ENCODE peak calls at places on chromosomes 5 and 9, in six cellular contexts. Z, J, B, M, G and V are unnamed samples.

GRCh38 chr9:87193925-87194380 is 246.6 kb upstream of the GAS1 start:
- DNase-seq in Z (no peak), J (no peak), B (no peak), M (no peak), G (no peak), V (no peak)

GRCh38 chr5:132225165-132226032 is 2.3 kb downstream of the P4HA2 start:
- DNase-seq in Z (no peak), J (peak), B (peak), M (peak), G (peak), V (peak)

GRCh38 chr5:91189480-91190332 is 193.4 kb downstream of the ARRDC3 start:
- DNase-seq in Z (peak), J (no peak), B (peak), M (no peak), G (peak), V (no peak)

GRCh38 chr5:8580298-8580697 is 711.4 kb downstream of the MTRR start:
- DNase-seq in Z (no peak), J (no peak), B (no peak), M (no peak), G (no peak), V (no peak)

GRCh38 chr9:69357030-69357853 is 32.2 kb downstream of the ENTREP1 start:
- DNase-seq in Z (no peak), J (no peak), B (no peak), M (peak), G (no peak), V (no peak)

GRCh38 chr5:160467555-160468418 is 46.1 kb downstream of the PTTG1 start:
- DNase-seq in Z (peak), J (peak), B (peak), M (peak), G (peak), V (peak)

GRCh38 chr5:134247411-134247810 is 21.5 kb upstream of the PPP2CA start:
- DNase-seq in Z (peak), J (no peak), B (no peak), M (no peak), G (no peak), V (no peak)

GRCh38 chr9:80775515-80775914 is 913.8 kb downstream of the TLE1 start:
- DNase-seq in Z (no peak), J (no peak), B (no peak), M (no peak), G (no peak), V (no peak)

GRCh38 chr5:55276771-55277170 is 30.7 kb downstream of the DHX29 start:
- DNase-seq in Z (peak), J (no peak), B (no peak), M (peak), G (no peak), V (no peak)

GRCh38 chr5:148857474-148857873 is 31.1 kb downstream of the ADRB2 start:
- DNase-seq in Z (no peak), J (no peak), B (no peak), M (no peak), G (no peak), V (no peak)

GRCh38 chr9:37107701-37108100 is 12.7 kb upstream of the ZCCHC7 start:
- DNase-seq in Z (no peak), J (no peak), B (no peak), M (no peak), G (no peak), V (no peak)

GRCh38 chr9:88807426-88807825 is 183.8 kb upstream of the S1PR3 start:
- DNase-seq in Z (no peak), J (no peak), B (no peak), M (no peak), G (no peak), V (no peak)

GRCh38 chr5:117812866-117813265 is 1175.5 kb downstream of the DTWD2 start:
- DNase-seq in Z (no peak), J (no peak), B (no peak), M (no peak), G (no peak), V (no peak)

GRCh38 chr5:141969783-141970741 is 1.2 kb downstream of the RNF14 start:
- DNase-seq in Z (peak), J (no peak), B (no peak), M (no peak), G (no peak), V (no peak)

GRCh38 chr5:139193928-139194327 is 4.2 kb downstream of the SIL1 start:
- DNase-seq in Z (peak), J (no peak), B (no peak), M (no peak), G (no peak), V (no peak)

GRCh38 chr9:12759767-12760166 is 15.1 kb upstream of the LURAP1L start:
- DNase-seq in Z (no peak), J (no peak), B (no peak), M (no peak), G (no peak), V (no peak)

GRCh38 chr9:109990541-109990940 is 210.5 kb downstream of the PALM2AKAP2 start:
- DNase-seq in Z (no peak), J (no peak), B (no peak), M (no peak), G (no peak), V (no peak)

GRCh38 chr9:126534431-126535186 is 79.1 kb upstream of the LMX1B start:
- DNase-seq in Z (no peak), J (no peak), B (no peak), M (no peak), G (no peak), V (no peak)

GRCh38 chr5:91643796-91644195 is 260.7 kb upstream of the ARRDC3 start:
- DNase-seq in Z (no peak), J (no peak), B (no peak), M (no peak), G (no peak), V (no peak)

GRCh38 chr9:114559830-114560520 is 27.6 kb upstream of the ATP6V1G1 start:
- DNase-seq in Z (no peak), J (no peak), B (no peak), M (no peak), G (no peak), V (no peak)

GRCh38 chr9:83299556-83299955 is 236.6 kb upstream of the RASEF start:
- DNase-seq in Z (peak), J (no peak), B (no peak), M (peak), G (no peak), V (no peak)

GRCh38 chr9:107945493-107945892 is 455.9 kb upstream of the KLF4 start:
- DNase-seq in Z (no peak), J (no peak), B (no peak), M (no peak), G (no peak), V (no peak)

GRCh38 chr5:41871866-41872265 is 1.6 kb upstream of the OXCT1 start:
- DNase-seq in Z (no peak), J (no peak), B (no peak), M (no peak), G (peak), V (peak)

GRCh38 chr9:76637426-76637825 is 126.8 kb upstream of the PCA3 start:
- DNase-seq in Z (no peak), J (no peak), B (no peak), M (no peak), G (no peak), V (no peak)

GRCh38 chr5:112643339-112643971 is 94.2 kb upstream of the APC start:
- DNase-seq in Z (no peak), J (no peak), B (no peak), M (no peak), G (no peak), V (no peak)

GRCh38 chr5:92838253-92838652 is 742.8 kb downstream of the NR2F1-AS1 start:
- DNase-seq in Z (peak), J (no peak), B (no peak), M (no peak), G (no peak), V (no peak)

GRCh38 chr9:127637322-127637847 is 25.3 kb downstream of the STXBP1 start:
- DNase-seq in Z (peak), J (no peak), B (no peak), M (no peak), G (peak), V (peak)

GRCh38 chr5:180291943-180292831 is at the start of gene MAPK9:
- DNase-seq in Z (peak), J (peak), B (peak), M (peak), G (peak), V (peak)
- TF ChIP-seq POLR2A in Z (peak), J (peak), B (no peak), M (peak), G (peak), V (peak)

GRCh38 chr9:137665697-137666504 is 47.1 kb downstream of the EHMT1 start:
- DNase-seq in Z (no peak), J (no peak), B (peak), M (no peak), G (peak), V (no peak)
- TF ChIP-seq CTCF in Z (no peak), J (no peak), B (no peak), M (no peak), G (peak), V (peak)

DNA sequence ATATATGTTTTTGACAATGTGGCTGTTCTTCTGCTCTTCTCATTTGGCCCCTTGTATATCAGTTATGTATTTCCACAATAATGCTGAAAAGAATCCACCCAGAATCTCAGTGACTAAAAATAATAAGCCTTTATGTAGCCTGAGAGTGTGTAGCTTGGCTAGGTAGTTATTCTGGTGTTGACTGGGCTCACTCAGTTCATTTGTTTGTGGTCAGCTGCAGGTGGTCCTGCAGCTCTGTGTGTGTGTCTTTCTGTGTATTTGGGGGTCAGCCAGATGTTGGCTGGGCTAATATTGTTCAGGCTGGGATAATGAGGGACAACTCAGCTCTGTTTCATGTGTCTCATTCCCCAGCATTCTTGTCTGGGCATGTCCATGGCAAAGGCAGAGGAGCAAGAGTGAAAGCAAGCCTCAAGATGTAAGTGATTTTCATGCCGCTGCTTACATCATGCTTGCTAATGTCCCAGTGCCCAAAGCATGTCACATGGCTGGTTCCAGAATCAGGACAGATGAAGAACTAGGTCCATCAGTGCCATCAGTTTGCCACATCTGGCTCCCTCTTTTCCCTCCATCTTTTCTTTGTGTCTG is 162.8 kb downstream of the KCTD16 start:
- DNase-seq in Z (no peak), J (no peak), B (no peak), M (no peak), G (no peak), V (peak)
- H3K4me3 ChIP-seq in Z (no peak), J (no peak), B (no peak), M (no peak), G (no peak), V (no peak)

GRCh38 chr9:92236465-92236864 is 57.0 kb downstream of the IARS1 start:
- DNase-seq in Z (no peak), J (no peak), B (no peak), M (no peak), G (no peak), V (no peak)

GRCh38 chr9:92232190-92232589 is 61.3 kb downstream of the IARS1 start:
- DNase-seq in Z (no peak), J (no peak), B (no peak), M (no peak), G (no peak), V (no peak)

GRCh38 chr9:92228628-92229027 is 64.9 kb downstream of the IARS1 start:
- DNase-seq in Z (no peak), J (no peak), B (no peak), M (no peak), G (no peak), V (no peak)

GRCh38 chr9:92236915-92237314 is 56.6 kb downstream of the IARS1 start:
- DNase-seq in Z (no peak), J (no peak), B (no peak), M (no peak), G (no peak), V (no peak)

GRCh38 chr9:92234503-92234902 is 59.0 kb downstream of the IARS1 start:
- DNase-seq in Z (no peak), J (no peak), B (no peak), M (no peak), G (no peak), V (no peak)
- TF ChIP-seq POLR2A in Z (no peak), J (no peak), B (no peak), M (no peak), G (no peak), V (no peak)

GRCh38 chr9:113444736-113445135 is 18.8 kb upstream of the RGS3 start:
- DNase-seq in Z (no peak), J (no peak), B (no peak), M (no peak), G (no peak), V (no peak)
- TF ChIP-seq CTCF in Z (no peak), J (no peak), B (no peak), M (no peak), G (no peak), V (no peak)

GRCh38 chr9:121638399-121638798 is 13.0 kb upstream of the DAB2IP start:
- DNase-seq in Z (no peak), J (no peak), B (no peak), M (no peak), G (no peak), V (no peak)
- H3K4me3 ChIP-seq in Z (no peak), J (no peak), B (no peak), M (no peak), G (no peak), V (no peak)

GRCh38 chr5:159207616-159208507 is 1.5 kb downstream of the RNF145 start:
- DNase-seq in Z (peak), J (peak), B (peak), M (peak), G (peak), V (peak)
- TF ChIP-seq POLR2A in Z (peak), J (peak), B (peak), M (peak), G (peak), V (peak)

GRCh38 chr5:110056580-110057114 is 366.9 kb downstream of the MAN2A1 start:
- DNase-seq in Z (no peak), J (no peak), B (no peak), M (no peak), G (no peak), V (no peak)

GRCh38 chr5:110053824-110054223 is 364.1 kb downstream of the MAN2A1 start:
- DNase-seq in Z (no peak), J (no peak), B (no peak), M (no peak), G (no peak), V (no peak)

GRCh38 chr5:110053205-110053604 is 363.5 kb downstream of the MAN2A1 start:
- DNase-seq in Z (no peak), J (no peak), B (no peak), M (no peak), G (no peak), V (no peak)

GRCh38 chr5:110055301-110055700 is 365.6 kb downstream of the MAN2A1 start:
- DNase-seq in Z (no peak), J (no peak), B (no peak), M (no peak), G (no peak), V (no peak)

DNA sequence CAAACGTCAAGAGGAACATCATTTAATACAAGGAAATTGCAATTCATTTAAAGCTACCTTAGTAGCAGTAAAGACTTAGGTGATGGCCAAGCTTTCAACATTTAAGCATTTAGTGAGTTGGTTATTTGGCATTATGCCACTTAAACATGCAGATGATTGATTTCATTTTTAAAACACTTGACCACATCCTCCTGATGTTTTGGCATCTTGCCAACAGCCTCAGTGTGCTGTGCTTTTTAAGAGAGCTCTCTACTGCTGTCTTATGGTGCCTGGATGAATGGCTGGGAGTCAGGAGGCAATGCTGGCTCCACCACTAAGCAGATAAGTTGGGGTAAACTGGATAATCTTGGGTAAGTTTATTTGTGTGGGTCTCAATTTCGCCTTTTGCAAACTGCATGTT is 364.5 kb downstream of the MAN2A1 start:
- DNase-seq in Z (peak), J (no peak), B (peak), M (peak), G (no peak), V (peak)
- TF ChIP-seq CTCF in Z (no peak), J (no peak), B (no peak), M (no peak), G (no peak), V (no peak)